ENCODE peak calls at places on chromosomes 4 and X, in ten cellular contexts. K is K562, J is H1, X is transverse colon, C is esophagus muscularis mucosa, R is breast epithelium, E is endothelial cell of umbilical vein, T is vagina, S is sigmoid colon, Q is upper lobe of left lung. M is an unnamed sample.

GRCh38 chr4:23717528-23718248 is 172.2 kb downstream of the PPARGC1A start:
- DNase-seq in E (no peak), J (no peak), S (no peak), Q (no peak), X (peak; percentile 10), R (no peak), C (no peak), T (no peak), K (peak; percentile 72), M (no peak)

GRCh38 chrX:41452565-41452964 is 5.4 kb downstream of the NYX start:
- DNase-seq in R (no peak), J (no peak), E (no peak), X (no peak), T (no peak), S (no peak), Q (no peak), C (no peak), K (no peak), M (no peak)

GRCh38 chrX:11409957-11410356 is 116.7 kb downstream of the AMELX start:
- DNase-seq in R (no peak), E (no peak), J (no peak), K (no peak), X (no peak), T (no peak), S (no peak), Q (no peak), C (no peak), M (no peak)

GRCh38 chr4:169826634-169827187 is 69.0 kb upstream of the HPF1 start:
- DNase-seq in E (no peak), Q (no peak), T (no peak), J (no peak), S (no peak), X (no peak), K (no peak), R (no peak), C (no peak), M (no peak)

GRCh38 chrX:110509778-110510510 is 151.3 kb downstream of the RTL9 start:
- DNase-seq in Q (no peak), X (no peak), J (no peak), S (no peak), R (no peak), C (no peak), T (no peak), E (no peak), K (no peak), M (no peak)

GRCh38 chr4:183628189-183628588 is 30.8 kb downstream of the RWDD4 start:
- DNase-seq in T (no peak), X (no peak), J (no peak), K (no peak), S (no peak), E (no peak), Q (no peak), C (no peak), R (no peak), M (no peak)

GRCh38 chrX:105477351-105477750 is 256.9 kb upstream of the TEX13A start:
- DNase-seq in K (no peak), R (no peak), Q (no peak), C (no peak), T (no peak), S (no peak), E (no peak), J (no peak), X (no peak), M (no peak)

GRCh38 chrX:138711399-138712347 is at the start of gene FGF13:
- DNase-seq in T (no peak), X (peak; percentile 7), E (no peak), J (peak; percentile 21), S (peak; percentile 68), R (peak; percentile 26), C (no peak), K (no peak), Q (peak; percentile 25), M (peak; percentile 26)

GRCh38 chrX:40550069-40550468 is 30.7 kb upstream of the ATP6AP2 start:
- DNase-seq in K (no peak), C (no peak), X (no peak), J (no peak), T (no peak), Q (no peak), R (no peak), E (no peak), S (no peak), M (no peak)

GRCh38 chr4:15457401-15458201 is 12.1 kb upstream of the CC2D2A start:
- DNase-seq in X (no peak), J (no peak), T (no peak), C (peak; percentile 68), Q (no peak), K (peak; percentile 27), R (no peak), S (no peak), E (peak; percentile 49), M (no peak)

GRCh38 chrX:40844476-40844875 is 109.1 kb upstream of the MED14 start:
- DNase-seq in K (no peak), Q (no peak), X (no peak), C (no peak), E (no peak), S (no peak), T (no peak), R (no peak), J (no peak), M (no peak)

GRCh38 chr4:133711817-133712216 is 489.8 kb downstream of the PABPC4L start:
- DNase-seq in J (no peak), R (no peak), K (no peak), E (no peak), C (no peak), Q (no peak), X (no peak), T (no peak), S (no peak), M (no peak)

GRCh38 chr4:121785479-121785878 is 15.6 kb upstream of the EXOSC9 start:
- DNase-seq in R (peak; percentile 19), K (no peak), C (no peak), E (no peak), X (no peak), S (peak; percentile 68), J (no peak), T (no peak), Q (no peak), M (no peak)

GRCh38 chr4:186622788-186623464 is 67.6 kb upstream of the MTNR1A start:
- DNase-seq in R (no peak), J (no peak), E (no peak), Q (no peak), S (no peak), C (peak; percentile 45), X (no peak), T (no peak), K (no peak), M (no peak)
- H3K27ac ChIP-seq in R (no peak overlapping the region), J (no peak overlapping the region), E (no peak overlapping the region), Q (no peak overlapping the region), S (no peak overlapping the region), C (no peak overlapping the region), X (no peak overlapping the region), T (no peak overlapping the region), K (no peak overlapping the region), M (no peak overlapping the region)

GRCh38 chrX:136872091-136872700 is 8.3 kb downstream of the RBMX start:
- DNase-seq in C (no peak), E (no peak), J (no peak), K (no peak), X (no peak), T (no peak), R (no peak), S (no peak), Q (no peak), M (no peak)
- TF ChIP-seq POLR2AphosphoS5 in C (no peak), E (no peak), J (peak; percentile 23), K (peak; percentile 50), X (no peak), T (no peak), R (no peak), S (no peak), Q (no peak), M (no peak)

GRCh38 chr4:177309525-177310371 is at the start of gene NEIL3:
- DNase-seq in R (peak; percentile 53), T (no peak), E (peak; percentile 90), X (peak; percentile 94), C (peak; percentile 94), S (peak; percentile 90), J (peak; percentile 61), K (peak; percentile 98), Q (peak; percentile 93), M (peak; percentile 56)
- TF ChIP-seq POLR2A in R (no peak), T (no peak), E (peak; percentile 65), X (no peak), C (no peak), S (no peak), J (peak; percentile 83), K (peak; percentile 93), Q (no peak), M (no peak)

GRCh38 chr4:24991015-24991414 is 39.7 kb downstream of the LGI2 start:
- DNase-seq in C (no peak), Q (no peak), T (no peak), S (no peak), J (no peak), X (no peak), K (no peak), E (peak; percentile 97), R (no peak), M (no peak)
- H3K27ac ChIP-seq in C (peak overlapping the region; percentile 52), Q (no peak overlapping the region), T (no peak overlapping the region), S (peak overlapping the region; percentile 48), J (no peak overlapping the region), X (no peak overlapping the region), K (no peak overlapping the region), E (peak overlapping the region; percentile 72), R (peak overlapping the region; percentile 38), M (no peak overlapping the region)

DNA sequence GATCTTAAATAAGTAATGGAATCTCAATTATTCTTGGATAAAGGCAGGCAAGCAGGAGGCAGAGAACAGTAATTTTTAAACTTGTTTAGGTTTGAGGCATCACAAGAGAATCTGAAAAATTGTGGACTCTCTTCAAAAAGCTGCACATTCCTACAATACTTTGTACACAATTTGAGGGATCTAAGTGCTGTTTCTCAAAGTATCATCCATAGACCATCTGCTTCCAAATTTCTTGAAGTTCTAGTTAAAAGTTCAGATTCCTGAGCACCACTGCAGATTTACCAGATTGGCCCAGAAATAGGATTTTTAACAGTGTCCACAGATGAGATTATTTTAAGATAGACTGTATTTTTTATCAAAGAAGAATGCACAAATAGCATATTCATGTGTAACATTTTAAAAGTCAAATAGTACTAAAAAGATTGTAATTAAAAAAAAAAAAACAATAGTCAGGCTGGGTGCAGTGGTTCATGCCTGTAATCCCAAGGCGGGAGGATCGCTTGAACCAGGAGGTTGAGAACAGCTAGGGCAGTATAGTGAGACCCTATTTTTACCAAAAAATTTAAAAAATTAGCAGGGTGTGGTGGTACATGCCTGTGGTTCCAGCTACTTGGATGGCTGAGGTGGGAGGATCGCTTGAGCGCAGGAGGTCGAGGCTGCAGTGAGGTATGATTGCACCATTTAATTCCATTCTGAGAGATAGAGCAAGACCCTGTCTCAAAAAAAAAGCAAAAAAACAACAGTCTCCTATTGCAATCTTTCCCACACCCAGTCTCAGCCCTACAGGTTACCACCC is 14.2 kb upstream of the FNIP2 start:
- DNase-seq in R (no peak), Q (no peak), X (no peak), C (no peak), S (no peak), T (no peak), K (no peak), J (no peak), E (no peak), M (no peak)
- TF ChIP-seq POLR2AphosphoS5 in R (no peak), Q (no peak), X (no peak), C (no peak), S (no peak), T (no peak), K (no peak), J (no peak), E (no peak), M (no peak)